ENCODE peak calls at places on chromosome 6, in nine cellular contexts. R is heart left ventricle, Z is breast epithelium, T is HCT116, B is Panc1, C is left lung, O is psoas muscle, X is HAP-1, L is hepatocyte. J is an unnamed sample.

GRCh38 chr6:88749849-88750248 is 213.6 kb downstream of the RNGTT start:
- DNase-seq in R (no peak), Z (no peak), T (no peak), B (no peak), C (no peak), O (no peak), X (no peak), L (no peak), J (no peak)

GRCh38 chr6:111662794-111663231 is 57.1 kb upstream of the TRAF3IP2 start:
- DNase-seq in R (no peak), Z (no peak), T (no peak), B (no peak), C (no peak), O (no peak), X (no peak), L (no peak), J (no peak)

GRCh38 chr6:75291331-75291730 is 6.7 kb upstream of the TMEM30A start:
- DNase-seq in R (no peak), Z (no peak), T (no peak), B (no peak), C (no peak), O (peak; percentile 69), X (no peak), L (no peak), J (no peak)

GRCh38 chr6:36724514-36725385 is 27.1 kb downstream of the RAB44 start:
- DNase-seq in R (peak; percentile 63), Z (peak; percentile 50), T (peak; percentile 78), B (peak; percentile 27), C (peak; percentile 63), O (peak; percentile 80), X (peak; percentile 48), L (peak; percentile 80), J (peak; percentile 58)

GRCh38 chr6:163151212-163151611 is 263.3 kb upstream of the QKI start:
- DNase-seq in R (no peak), Z (no peak), T (no peak), B (no peak), C (no peak), O (no peak), X (peak; percentile 47), L (no peak), J (no peak)

GRCh38 chr6:8539446-8539845 is 104.1 kb upstream of the SLC35B3 start:
- DNase-seq in R (no peak), Z (no peak), T (peak; percentile 7), B (no peak), C (no peak), O (no peak), X (peak; percentile 7), L (no peak), J (no peak)

GRCh38 chr6:134247271-134247833 is 70.6 kb downstream of the SGK1 start:
- DNase-seq in R (no peak), Z (no peak), T (no peak), B (no peak), C (no peak), O (no peak), X (no peak), L (peak; percentile 12), J (peak; percentile 95)

GRCh38 chr6:161168281-161168891 is 105.5 kb downstream of the AGPAT4 start:
- DNase-seq in R (peak; percentile 39), Z (no peak), T (peak; percentile 86), B (peak; percentile 89), C (no peak), O (no peak), X (no peak), L (peak; percentile 61), J (no peak)

GRCh38 chr6:45448417-45449389 is 71.0 kb upstream of the SUPT3H start:
- DNase-seq in R (no peak), Z (no peak), T (no peak), B (no peak), C (no peak), O (no peak), X (no peak), L (no peak), J (no peak)

GRCh38 chr6:170091639-170092579 is 199.0 kb downstream of the DLL1 start:
- DNase-seq in R (no peak), Z (no peak), T (no peak), B (no peak), C (peak; percentile 6), O (peak; percentile 48), X (no peak), L (no peak), J (no peak)

GRCh38 chr6:16576391-16577368 is 184.6 kb downstream of the ATXN1 start:
- DNase-seq in R (no peak), Z (no peak), T (no peak), B (no peak), C (no peak), O (no peak), X (no peak), L (no peak), J (no peak)

GRCh38 chr6:140956567-140957306 is 1176.0 kb upstream of the GJE1 start:
- DNase-seq in R (no peak), Z (no peak), T (no peak), B (no peak), C (no peak), O (no peak), X (no peak), L (no peak), J (no peak)

GRCh38 chr6:127345521-127345920 is 2.1 kb upstream of the ECHDC1 start:
- DNase-seq in R (no peak), Z (no peak), T (peak; percentile 40), B (no peak), C (no peak), O (no peak), X (no peak), L (no peak), J (no peak)

GRCh38 chr6:167538746-167539145 is 213.9 kb downstream of the TTLL2 start:
- DNase-seq in R (no peak), Z (no peak), T (no peak), B (no peak), C (no peak), O (no peak), X (no peak), L (no peak), J (no peak)

GRCh38 chr6:42860481-42860880 is 18.9 kb upstream of the RPL7L1 start:
- DNase-seq in R (no peak), Z (no peak), T (no peak), B (no peak), C (no peak), O (no peak), X (no peak), L (no peak), J (no peak)
- H3K36me3 ChIP-seq in R (peaks cover 94% of the 10 kb centered on the region), Z (peaks cover 17% of the 10 kb centered on the region), T (peaks cover 20% of the 10 kb centered on the region), B (no peaks in the 10 kb centered on the region), C (peaks cover 100% of the 10 kb centered on the region), O (peaks cover 12% of the 10 kb centered on the region), X (no peaks in the 10 kb centered on the region), L (no peaks in the 10 kb centered on the region), J (peaks cover 82% of the 10 kb centered on the region)

GRCh38 chr6:14848019-14848418 is 397.9 kb upstream of the JARID2 start:
- DNase-seq in R (no peak), Z (no peak), T (no peak), B (no peak), C (no peak), O (no peak), X (no peak), L (no peak), J (no peak)
- H3K36me3 ChIP-seq in R (no peaks in the 10 kb centered on the region), Z (no peaks in the 10 kb centered on the region), T (no peaks in the 10 kb centered on the region), B (no peaks in the 10 kb centered on the region), C (no peaks in the 10 kb centered on the region), O (no peaks in the 10 kb centered on the region), X (no peaks in the 10 kb centered on the region), L (no peaks in the 10 kb centered on the region), J (no peaks in the 10 kb centered on the region)

GRCh38 chr6:143705564-143705963 is 27.8 kb downstream of the PHACTR2 start:
- DNase-seq in R (no peak), Z (no peak), T (no peak), B (no peak), C (no peak), O (no peak), X (no peak), L (no peak), J (no peak)
- H3K36me3 ChIP-seq in R (no peaks in the 10 kb centered on the region), Z (no peaks in the 10 kb centered on the region), T (no peaks in the 10 kb centered on the region), B (no peaks in the 10 kb centered on the region), C (no peaks in the 10 kb centered on the region), O (no peaks in the 10 kb centered on the region), X (no peaks in the 10 kb centered on the region), L (no peaks in the 10 kb centered on the region), J (no peaks in the 10 kb centered on the region)

DNA sequence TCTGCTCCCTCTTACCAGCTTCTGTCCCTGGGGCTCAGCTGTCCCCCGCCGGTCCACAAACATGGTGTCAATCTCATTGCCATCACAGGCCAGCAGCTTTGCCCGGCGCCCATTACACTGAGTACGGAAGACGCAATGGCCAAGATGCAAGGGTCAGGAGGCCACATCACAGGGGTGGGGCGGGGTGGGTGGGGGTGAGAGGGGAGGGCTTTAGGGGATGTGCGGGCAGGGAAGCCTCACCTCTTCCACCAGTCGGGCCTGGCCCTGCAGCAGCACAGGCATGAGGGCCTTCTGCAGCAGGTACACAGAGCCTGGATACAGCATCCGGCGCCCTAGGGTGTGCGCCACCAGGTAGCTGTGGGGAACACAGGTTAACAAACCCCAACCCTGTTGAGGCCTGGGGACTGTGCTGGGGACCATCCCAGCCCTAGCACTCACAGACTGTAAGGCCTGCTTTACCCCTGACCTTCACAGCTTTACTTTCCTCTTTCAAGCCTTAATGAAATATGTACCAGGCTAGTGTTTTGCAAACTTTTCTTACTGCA is 10.8 kb upstream of the LY6G5C start:
- DNase-seq in R (no peak), Z (no peak), T (no peak), B (no peak), C (no peak), O (no peak), X (no peak), L (no peak), J (no peak)
- H3K36me3 ChIP-seq in R (peaks cover 99% of the 10 kb centered on the region), Z (peaks cover 8% of the 10 kb centered on the region), T (peaks cover 19% of the 10 kb centered on the region), B (peaks cover 5% of the 10 kb centered on the region), C (peaks cover 100% of the 10 kb centered on the region), O (peaks cover 12% of the 10 kb centered on the region), X (peaks cover 52% of the 10 kb centered on the region), L (no peaks in the 10 kb centered on the region), J (peaks cover 27% of the 10 kb centered on the region)

GRCh38 chr6:157116420-157116819 is 206.9 kb downstream of the TMEM242 start:
- DNase-seq in R (no peak), Z (no peak), T (no peak), B (no peak), C (no peak), O (no peak), X (no peak), L (no peak), J (no peak)
- H3K36me3 ChIP-seq in R (no peaks in the 10 kb centered on the region), Z (no peaks in the 10 kb centered on the region), T (no peaks in the 10 kb centered on the region), B (peaks cover 4% of the 10 kb centered on the region), C (no peaks in the 10 kb centered on the region), O (no peaks in the 10 kb centered on the region), X (no peaks in the 10 kb centered on the region), L (no peaks in the 10 kb centered on the region), J (no peaks in the 10 kb centered on the region)

GRCh38 chr6:23179994-23180393 is 610.6 kb downstream of the HDGFL1 start:
- DNase-seq in R (no peak), Z (no peak), T (no peak), B (no peak), C (no peak), O (no peak), X (peak; percentile 38), L (no peak), J (no peak)
- H3K36me3 ChIP-seq in R (no peaks in the 10 kb centered on the region), Z (no peaks in the 10 kb centered on the region), T (no peaks in the 10 kb centered on the region), B (no peaks in the 10 kb centered on the region), C (no peaks in the 10 kb centered on the region), O (no peaks in the 10 kb centered on the region), X (no peaks in the 10 kb centered on the region), L (no peaks in the 10 kb centered on the region), J (no peaks in the 10 kb centered on the region)

J was measured in naive thymus-derived CD4-positive, alpha-beta T cell.